ENCODE peak calls at places on chromosomes 7 and 10, in six cellular contexts. S, O, T, J, Z and I are unnamed samples.

GRCh38 chr10:6482737-6483362 is 97.2 kb downstream of the PRKCQ start:
- DNase-seq in O (no peak), T (no peak), Z (no peak), S (no peak), J (no peak), I (no peak)

GRCh38 chr7:23472046-23472445 is 1.8 kb upstream of the IGF2BP3 start:
- DNase-seq in S (no peak), J (no peak), O (no peak), T (no peak), Z (no peak), I (no peak)

GRCh38 chr7:114765331-114766125 is 156.4 kb upstream of the MDFIC start:
- DNase-seq in T (no peak), J (no peak), Z (no peak), O (no peak), S (no peak), I (no peak)

GRCh38 chr7:22587322-22587721 is 87.3 kb upstream of the STEAP1B start:
- DNase-seq in T (no peak), Z (no peak), S (no peak), J (no peak), O (no peak), I (no peak)

GRCh38 chr7:94540428-94540827 is 30.8 kb downstream of the CASD1 start:
- DNase-seq in J (no peak), T (no peak), O (no peak), S (no peak), Z (no peak), I (no peak)

GRCh38 chr10:118662228-118663035 is 67.0 kb upstream of the PRLHR start:
- DNase-seq in Z (peak; percentile 39), O (no peak), J (no peak), S (no peak), T (no peak), I (no peak)

GRCh38 chr7:36388423-36388822 is 1.2 kb upstream of the ANLN start:
- DNase-seq in S (no peak), J (no peak), Z (no peak), T (no peak), O (no peak), I (no peak)

GRCh38 chr10:99927719-99928280 is 81.9 kb downstream of the DNMBP start:
- DNase-seq in J (no peak), S (no peak), T (no peak), O (no peak), Z (no peak), I (peak; percentile 20)

GRCh38 chr10:112950714-112951348 is 784 bp downstream of the TCF7L2 start:
- DNase-seq in Z (peak; percentile 24), J (peak; percentile 28), S (no peak), O (no peak), T (peak; percentile 23), I (no peak)

GRCh38 chr7:159142204-159142603 is 2.5 kb downstream of the VIPR2 start:
- DNase-seq in Z (no peak), S (no peak), T (no peak), J (no peak), O (no peak), I (no peak)

GRCh38 chr7:124940306-124940705 is 10.7 kb upstream of the POT1 start:
- DNase-seq in T (no peak), S (no peak), Z (no peak), O (no peak), J (no peak), I (no peak)

GRCh38 chr7:37352974-37353948 is 95.4 kb downstream of the ELMO1 start:
- DNase-seq in S (no peak), T (peak; percentile 50), Z (peak; percentile 41), J (peak; percentile 35), O (peak; percentile 17), I (no peak)

GRCh38 chr7:29449569-29450260 is 113.9 kb upstream of the PRR15 start:
- DNase-seq in T (no peak), Z (no peak), S (no peak), O (no peak), J (no peak), I (no peak)

GRCh38 chr7:32335107-32335506 is 155.1 kb downstream of the LSM5 start:
- DNase-seq in S (no peak), Z (no peak), O (no peak), J (no peak), T (no peak), I (no peak)

GRCh38 chr10:123323884-123324283 is 169.7 kb downstream of the BUB3 start:
- DNase-seq in J (no peak), Z (no peak), S (no peak), O (no peak), T (no peak), I (no peak)

GRCh38 chr10:59560161-59560560 is 149.5 kb downstream of the SLC16A9 start:
- DNase-seq in S (no peak), Z (no peak), T (no peak), J (no peak), O (no peak), I (no peak)

GRCh38 chr10:112115781-112116385 is 67.7 kb downstream of the GPAM start:
- DNase-seq in S (peak; percentile 46), J (peak; percentile 54), O (peak; percentile 19), T (peak; percentile 36), Z (peak; percentile 25), I (no peak)

GRCh38 chr10:67607472-67607871 is 88.5 kb downstream of the CTNNA3 start:
- DNase-seq in Z (no peak), J (no peak), T (no peak), S (no peak), O (no peak), I (no peak)

GRCh38 chr10:125661942-125662515 is 20.9 kb downstream of the TEX36 start:
- DNase-seq in S (no peak), O (no peak), Z (no peak), T (no peak), J (peak; percentile 52), I (peak; percentile 9)

GRCh38 chr7:24052572-24053223 is 231.3 kb upstream of the NPY start:
- DNase-seq in S (no peak), Z (no peak), T (peak; percentile 24), O (no peak), J (no peak), I (no peak)

GRCh38 chr7:101163281-101164070 is 1.9 kb downstream of the VGF start:
- DNase-seq in S (no peak), T (no peak), O (no peak), Z (no peak), J (peak; percentile 79), I (no peak)

GRCh38 chr10:49359349-49360231 is 36.3 kb downstream of the DRGX start:
- DNase-seq in Z (no peak), O (no peak), T (no peak), J (no peak), S (no peak), I (no peak)

GRCh38 chr7:82375713-82376112 is 67.9 kb downstream of the CACNA2D1 start:
- DNase-seq in J (no peak), S (no peak), T (no peak), Z (no peak), O (no peak), I (no peak)

GRCh38 chr7:149820622-149821190 is 17.5 kb upstream of the ZNF862 start:
- DNase-seq in Z (no peak), T (no peak), J (no peak), O (no peak), S (no peak), I (no peak)

GRCh38 chr10:90306187-90306586 is 551.7 kb downstream of the HTR7 start:
- DNase-seq in S (no peak), T (no peak), Z (no peak), O (no peak), J (no peak), I (no peak)

GRCh38 chr7:133252506-133252857 is 396 bp upstream of the EXOC4 start:
- DNase-seq in Z (no peak), S (no peak), T (no peak), J (no peak), O (no peak), I (no peak)

GRCh38 chr7:133248901-133249300 is 4.0 kb upstream of the EXOC4 start:
- DNase-seq in O (no peak), J (no peak), T (no peak), S (no peak), Z (no peak), I (no peak)

GRCh38 chr7:133255461-133255860 is 2.6 kb downstream of the EXOC4 start:
- DNase-seq in O (no peak), S (no peak), T (no peak), Z (no peak), J (no peak), I (no peak)

GRCh38 chr7:133252858-133253521 is at the start of gene EXOC4:
- DNase-seq in Z (peak; percentile 94), T (peak; percentile 93), O (peak; percentile 88), J (peak; percentile 96), S (peak; percentile 91), I (peak; percentile 79)

DNA sequence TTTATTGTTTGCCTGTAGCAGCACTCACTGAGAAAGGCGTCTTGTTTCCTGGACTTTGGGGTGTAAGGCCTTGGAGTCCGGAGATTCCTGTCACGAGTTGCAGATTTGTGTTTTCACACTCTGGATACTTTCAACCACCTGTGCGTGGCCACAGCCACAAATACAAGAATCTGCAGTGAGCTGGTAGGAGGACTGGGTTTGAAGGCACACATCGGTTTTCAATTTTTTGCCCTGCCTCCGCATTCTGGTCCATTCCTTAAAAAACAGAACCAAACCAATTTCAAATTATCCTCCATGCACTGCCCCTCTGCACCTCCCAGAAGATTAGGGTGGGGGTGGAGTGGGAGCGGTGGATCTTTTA is 624 bp downstream of the EXOC4 start:
- DNase-seq in Z (peak; percentile 13), T (no peak), O (no peak), S (no peak), J (peak; percentile 33), I (no peak)
- H3K27ac ChIP-seq in Z (peak overlapping the region; percentile 82), T (peak overlapping the region; percentile 83), O (peak overlapping the region; percentile 82), S (peak overlapping the region; percentile 88), J (peak overlapping the region; percentile 55), I (peak overlapping the region; percentile 88)

GRCh38 chr7:1873421-1873820 is 203.3 kb downstream of the ELFN1 start:
- DNase-seq in J (no peak), S (no peak), O (no peak), Z (no peak), T (no peak), I (no peak)
- H3K4me1 ChIP-seq in J (peaks cover 15% of the 10 kb centered on the region), S (peaks cover 16% of the 10 kb centered on the region), O (no peaks in the 10 kb centered on the region), Z (no peaks in the 10 kb centered on the region), T (no peaks in the 10 kb centered on the region), I (no peaks in the 10 kb centered on the region)

GRCh38 chr7:74542558-74543117 is 88.9 kb downstream of the GTF2IRD1 start:
- DNase-seq in Z (no peak), T (no peak), O (no peak), S (peak; percentile 70), J (no peak), I (no peak)

GRCh38 chr7:74544706-74545469 is 91.2 kb downstream of the GTF2IRD1 start:
- DNase-seq in J (peak; percentile 68), T (peak; percentile 29), S (peak; percentile 68), O (peak; percentile 50), Z (peak; percentile 65), I (no peak)
- TF ChIP-seq EP300 in J (no peak), T (no peak), S (no peak), O (no peak), Z (no peak), I (no peak)

GRCh38 chr10:102534333-102534732 is 30.6 kb downstream of the SUFU start:
- DNase-seq in O (no peak), S (no peak), J (no peak), Z (no peak), T (no peak), I (no peak)
- H3K27ac ChIP-seq in O (no peak overlapping the region), S (no peak overlapping the region), J (no peak overlapping the region), Z (no peak overlapping the region), T (no peak overlapping the region), I (no peak overlapping the region)